ENCODE peak calls at places on chromosomes 7 and 10, in nine cellular contexts. One of them, this sample, is unnamed.

GRCh38 chr10:28254290-28254985 is 48.4 kb downstream of the MPP7 start:
- DNase-seq in sigmoid colon: peak
- DNase-seq in HepG2: no peak
- DNase-seq in body of pancreas: peak
- DNase-seq in uterus: peak
- DNase-seq in heart left ventricle: no peak
- DNase-seq in suprapubic skin: no peak
- DNase-seq in adrenal gland: peak
- DNase-seq in HCT116: peak
- DNase-seq in this sample: peak

GRCh38 chr7:70586822-70587221 is 545.1 kb upstream of the GALNT17 start:
- DNase-seq in adrenal gland: no peak
- DNase-seq in suprapubic skin: no peak
- DNase-seq in heart left ventricle: no peak
- DNase-seq in HepG2: no peak
- DNase-seq in body of pancreas: no peak
- DNase-seq in HCT116: no peak
- DNase-seq in uterus: no peak
- DNase-seq in sigmoid colon: no peak
- DNase-seq in this sample: no peak

GRCh38 chr10:15197276-15197675 is 28.8 kb upstream of the NMT2 start:
- DNase-seq in body of pancreas: no peak
- DNase-seq in HepG2: no peak
- DNase-seq in HCT116: no peak
- DNase-seq in adrenal gland: no peak
- DNase-seq in heart left ventricle: no peak
- DNase-seq in sigmoid colon: no peak
- DNase-seq in suprapubic skin: no peak
- DNase-seq in uterus: no peak
- DNase-seq in this sample: no peak

GRCh38 chr7:25953859-25954258 is 198.1 kb upstream of the NFE2L3 start:
- DNase-seq in heart left ventricle: no peak
- DNase-seq in sigmoid colon: no peak
- DNase-seq in adrenal gland: no peak
- DNase-seq in HCT116: no peak
- DNase-seq in uterus: no peak
- DNase-seq in body of pancreas: no peak
- DNase-seq in HepG2: no peak
- DNase-seq in suprapubic skin: no peak
- DNase-seq in this sample: no peak

GRCh38 chr10:17075510-17075909 is 54.1 kb downstream of the CUBN start:
- DNase-seq in body of pancreas: no peak
- DNase-seq in HCT116: no peak
- DNase-seq in adrenal gland: peak
- DNase-seq in heart left ventricle: no peak
- DNase-seq in uterus: peak
- DNase-seq in sigmoid colon: no peak
- DNase-seq in suprapubic skin: no peak
- DNase-seq in HepG2: peak
- DNase-seq in this sample: no peak

GRCh38 chr10:9833871-9834454 is 1183.7 kb upstream of the CELF2 start:
- DNase-seq in body of pancreas: no peak
- DNase-seq in HepG2: no peak
- DNase-seq in HCT116: no peak
- DNase-seq in adrenal gland: no peak
- DNase-seq in suprapubic skin: no peak
- DNase-seq in sigmoid colon: no peak
- DNase-seq in uterus: no peak
- DNase-seq in heart left ventricle: no peak
- DNase-seq in this sample: no peak

GRCh38 chr7:70710011-70710480 is 421.9 kb upstream of the GALNT17 start:
- DNase-seq in HepG2: no peak
- DNase-seq in heart left ventricle: no peak
- DNase-seq in uterus: no peak
- DNase-seq in adrenal gland: peak
- DNase-seq in HCT116: no peak
- DNase-seq in body of pancreas: no peak
- DNase-seq in suprapubic skin: no peak
- DNase-seq in sigmoid colon: no peak
- DNase-seq in this sample: no peak

GRCh38 chr10:99965700-99966099 is 44.0 kb downstream of the DNMBP start:
- DNase-seq in HepG2: no peak
- DNase-seq in uterus: no peak
- DNase-seq in sigmoid colon: no peak
- DNase-seq in heart left ventricle: no peak
- DNase-seq in adrenal gland: no peak
- DNase-seq in body of pancreas: no peak
- DNase-seq in suprapubic skin: no peak
- DNase-seq in HCT116: no peak
- DNase-seq in this sample: no peak

GRCh38 chr7:155353256-155353897 is 55.7 kb downstream of the INSIG1 start:
- DNase-seq in uterus: no peak
- DNase-seq in HCT116: no peak
- DNase-seq in sigmoid colon: peak
- DNase-seq in adrenal gland: no peak
- DNase-seq in suprapubic skin: peak
- DNase-seq in heart left ventricle: peak
- DNase-seq in HepG2: no peak
- DNase-seq in body of pancreas: peak
- DNase-seq in this sample: no peak

GRCh38 chr7:119482671-119483070 is 790.3 kb upstream of the KCND2 start:
- DNase-seq in heart left ventricle: no peak
- DNase-seq in HepG2: no peak
- DNase-seq in adrenal gland: no peak
- DNase-seq in suprapubic skin: no peak
- DNase-seq in body of pancreas: no peak
- DNase-seq in uterus: no peak
- DNase-seq in HCT116: no peak
- DNase-seq in sigmoid colon: no peak
- DNase-seq in this sample: no peak

GRCh38 chr10:87036623-87037022 is 16.5 kb downstream of the FAM25A start:
- DNase-seq in uterus: no peak
- DNase-seq in HCT116: no peak
- DNase-seq in suprapubic skin: no peak
- DNase-seq in sigmoid colon: no peak
- DNase-seq in heart left ventricle: no peak
- DNase-seq in HepG2: no peak
- DNase-seq in body of pancreas: no peak
- DNase-seq in adrenal gland: no peak
- DNase-seq in this sample: no peak

GRCh38 chr10:113987805-113988204 is 55.9 kb upstream of the ADRB1 start:
- DNase-seq in uterus: no peak
- DNase-seq in suprapubic skin: no peak
- DNase-seq in body of pancreas: no peak
- DNase-seq in sigmoid colon: no peak
- DNase-seq in HCT116: no peak
- DNase-seq in heart left ventricle: no peak
- DNase-seq in HepG2: no peak
- DNase-seq in adrenal gland: peak
- DNase-seq in this sample: peak

GRCh38 chr10:30992671-30993070 is 39.0 kb downstream of the ZNF438 start:
- DNase-seq in heart left ventricle: no peak
- DNase-seq in body of pancreas: no peak
- DNase-seq in adrenal gland: no peak
- DNase-seq in HepG2: no peak
- DNase-seq in suprapubic skin: no peak
- DNase-seq in sigmoid colon: no peak
- DNase-seq in HCT116: no peak
- DNase-seq in uterus: no peak
- DNase-seq in this sample: no peak

GRCh38 chr7:94297397-94297838 is 97.3 kb upstream of the COL1A2 start:
- DNase-seq in HCT116: no peak
- DNase-seq in uterus: peak
- DNase-seq in adrenal gland: peak
- DNase-seq in sigmoid colon: peak
- DNase-seq in HepG2: no peak
- DNase-seq in suprapubic skin: peak
- DNase-seq in body of pancreas: peak
- DNase-seq in heart left ventricle: peak
- DNase-seq in this sample: peak

GRCh38 chr7:25964483-25964961 is 187.5 kb upstream of the NFE2L3 start:
- DNase-seq in heart left ventricle: no peak
- DNase-seq in HepG2: no peak
- DNase-seq in suprapubic skin: no peak
- DNase-seq in HCT116: no peak
- DNase-seq in uterus: no peak
- DNase-seq in sigmoid colon: no peak
- DNase-seq in adrenal gland: no peak
- DNase-seq in body of pancreas: peak
- DNase-seq in this sample: no peak

GRCh38 chr10:72567884-72568283 is 58.0 kb downstream of the MICU1 start:
- DNase-seq in body of pancreas: no peak
- DNase-seq in sigmoid colon: no peak
- DNase-seq in adrenal gland: no peak
- DNase-seq in HCT116: peak
- DNase-seq in heart left ventricle: no peak
- DNase-seq in HepG2: peak
- DNase-seq in suprapubic skin: no peak
- DNase-seq in uterus: no peak
- DNase-seq in this sample: no peak
- TF ChIP-seq CTCF in body of pancreas: no peak
- TF ChIP-seq CTCF in sigmoid colon: no peak
- TF ChIP-seq CTCF in adrenal gland: peak
- TF ChIP-seq CTCF in HCT116: peak
- TF ChIP-seq CTCF in heart left ventricle: peak
- TF ChIP-seq CTCF in HepG2: peak
- TF ChIP-seq CTCF in suprapubic skin: no peak
- TF ChIP-seq CTCF in uterus: peak
- TF ChIP-seq CTCF in this sample: no peak

GRCh38 chr10:124735491-124736286 is 8.5 kb downstream of the FAM53B start:
- DNase-seq in HCT116: no peak
- DNase-seq in uterus: peak
- DNase-seq in HepG2: no peak
- DNase-seq in suprapubic skin: no peak
- DNase-seq in sigmoid colon: no peak
- DNase-seq in adrenal gland: no peak
- DNase-seq in heart left ventricle: no peak
- DNase-seq in body of pancreas: no peak
- DNase-seq in this sample: peak

GRCh38 chr10:124734311-124735166 is 9.6 kb downstream of the FAM53B start:
- DNase-seq in HCT116: no peak
- DNase-seq in adrenal gland: no peak
- DNase-seq in suprapubic skin: no peak
- DNase-seq in uterus: peak
- DNase-seq in body of pancreas: no peak
- DNase-seq in heart left ventricle: no peak
- DNase-seq in sigmoid colon: no peak
- DNase-seq in HepG2: no peak
- DNase-seq in this sample: no peak

GRCh38 chr10:124731551-124731950 is 12.6 kb downstream of the FAM53B start:
- DNase-seq in body of pancreas: no peak
- DNase-seq in suprapubic skin: no peak
- DNase-seq in heart left ventricle: no peak
- DNase-seq in HCT116: no peak
- DNase-seq in adrenal gland: no peak
- DNase-seq in HepG2: no peak
- DNase-seq in uterus: peak
- DNase-seq in sigmoid colon: no peak
- DNase-seq in this sample: peak

GRCh38 chr10:124732931-124733536 is 11.1 kb downstream of the FAM53B start:
- DNase-seq in uterus: peak
- DNase-seq in body of pancreas: no peak
- DNase-seq in HCT116: no peak
- DNase-seq in heart left ventricle: no peak
- DNase-seq in adrenal gland: peak
- DNase-seq in HepG2: no peak
- DNase-seq in sigmoid colon: peak
- DNase-seq in suprapubic skin: no peak
- DNase-seq in this sample: peak

DNA sequence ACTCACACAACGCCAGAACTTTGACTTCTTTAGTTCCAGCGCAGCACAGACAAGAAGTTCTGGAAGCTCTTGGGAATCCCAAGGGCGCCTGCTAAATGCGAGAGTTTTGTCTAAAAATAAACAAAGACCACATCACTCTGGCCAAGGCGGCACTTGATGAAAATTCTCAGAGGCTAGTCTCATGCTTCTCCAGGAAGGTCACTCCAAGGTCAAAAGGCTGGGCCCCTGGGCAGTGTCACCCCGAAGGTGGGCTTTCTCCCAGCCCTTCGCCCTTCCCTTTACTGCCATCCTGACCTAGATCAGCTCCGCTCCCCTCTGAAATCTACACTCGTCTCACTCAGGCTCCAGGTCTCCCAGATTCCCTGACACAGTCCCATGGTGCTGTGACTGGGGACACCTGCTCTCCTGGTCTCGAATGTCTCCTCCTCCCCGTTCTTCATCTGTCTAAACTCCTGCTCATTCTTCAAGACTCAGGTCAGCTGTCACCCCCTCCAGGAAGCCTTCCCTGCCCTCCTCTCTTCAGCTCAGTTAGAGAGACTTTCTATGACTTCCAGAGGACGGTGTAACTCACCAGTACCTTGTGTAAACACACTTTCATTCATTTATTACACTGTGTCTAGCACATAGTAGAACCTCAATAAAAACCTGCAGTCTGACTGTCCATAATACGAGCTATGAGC is 10.5 kb downstream of the FAM53B start:
- DNase-seq in suprapubic skin: no peak
- DNase-seq in body of pancreas: no peak
- DNase-seq in HepG2: no peak
- DNase-seq in adrenal gland: no peak
- DNase-seq in heart left ventricle: no peak
- DNase-seq in HCT116: no peak
- DNase-seq in uterus: peak
- DNase-seq in sigmoid colon: no peak
- DNase-seq in this sample: no peak
- H3K4me3 ChIP-seq in suprapubic skin: no peak
- H3K4me3 ChIP-seq in body of pancreas: no peak
- H3K4me3 ChIP-seq in HepG2: no peak
- H3K4me3 ChIP-seq in adrenal gland: no peak
- H3K4me3 ChIP-seq in heart left ventricle: no peak
- H3K4me3 ChIP-seq in HCT116: no peak
- H3K4me3 ChIP-seq in uterus: no peak
- H3K4me3 ChIP-seq in sigmoid colon: no peak
- H3K4me3 ChIP-seq in this sample: no peak

GRCh38 chr7:100679129-100679926 is 5.8 kb downstream of the GNB2 start:
- DNase-seq in HepG2: no peak
- DNase-seq in adrenal gland: peak
- DNase-seq in suprapubic skin: no peak
- DNase-seq in sigmoid colon: peak
- DNase-seq in uterus: no peak
- DNase-seq in body of pancreas: no peak
- DNase-seq in HCT116: no peak
- DNase-seq in heart left ventricle: no peak
- DNase-seq in this sample: no peak
- TF ChIP-seq POLR2A in HepG2: peak
- TF ChIP-seq POLR2A in adrenal gland: no peak
- TF ChIP-seq POLR2A in suprapubic skin: no peak
- TF ChIP-seq POLR2A in sigmoid colon: no peak
- TF ChIP-seq POLR2A in uterus: no peak
- TF ChIP-seq POLR2A in body of pancreas: no peak
- TF ChIP-seq POLR2A in HCT116: no peak
- TF ChIP-seq POLR2A in heart left ventricle: no peak
- TF ChIP-seq POLR2A in this sample: no peak

DNA sequence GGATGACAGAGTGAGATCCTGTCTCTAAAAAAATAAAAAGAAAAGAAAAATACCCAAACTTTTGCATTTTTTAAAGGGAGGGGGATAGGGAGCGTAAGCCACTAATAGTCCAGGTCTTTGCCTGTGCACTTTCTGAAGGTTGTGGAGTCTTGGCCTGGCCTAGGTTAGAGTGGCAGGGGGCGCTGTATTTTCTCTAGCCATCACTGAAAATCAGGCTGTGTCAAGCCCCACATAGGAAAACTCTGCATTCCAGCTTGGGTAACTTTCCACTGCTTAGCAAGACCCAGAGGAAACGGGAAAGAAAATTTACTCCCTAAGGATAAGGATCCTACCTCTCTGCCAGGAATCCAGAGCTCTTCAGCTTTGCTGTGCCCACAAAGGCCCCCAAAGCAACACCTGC is 10.5 kb upstream of the PAX4 start:
- DNase-seq in body of pancreas: no peak
- DNase-seq in adrenal gland: no peak
- DNase-seq in suprapubic skin: no peak
- DNase-seq in HCT116: no peak
- DNase-seq in uterus: no peak
- DNase-seq in HepG2: no peak
- DNase-seq in sigmoid colon: no peak
- DNase-seq in heart left ventricle: no peak
- DNase-seq in this sample: no peak
- TF ChIP-seq CTCF in body of pancreas: no peak
- TF ChIP-seq CTCF in adrenal gland: no peak
- TF ChIP-seq CTCF in suprapubic skin: no peak
- TF ChIP-seq CTCF in HCT116: peak
- TF ChIP-seq CTCF in uterus: no peak
- TF ChIP-seq CTCF in HepG2: peak
- TF ChIP-seq CTCF in sigmoid colon: no peak
- TF ChIP-seq CTCF in heart left ventricle: no peak
- TF ChIP-seq CTCF in this sample: no peak

This sample was measured in lower leg skin.